ENCODE peak calls at places on chromosomes 6 and 20, in six cellular contexts. A is tibial nerve, J is upper lobe of left lung, V is Peyer's patch, H is OCI-LY7, I is fibroblast of lung. E is an unnamed sample.

GRCh38 chr20:10955166-10955565 is 281.4 kb upstream of the JAG1 start:
- DNase-seq in V (no peak), J (no peak), I (peak; percentile 26), H (no peak), A (no peak), E (no peak)

GRCh38 chr20:58017237-58017969 is 211.1 kb downstream of the ANKRD60 start:
- DNase-seq in J (peak; percentile 51), V (peak; percentile 69), A (no peak), H (no peak), I (peak; percentile 89), E (no peak)

GRCh38 chr20:14790771-14791517 is 453.5 kb upstream of the FLRT3 start:
- DNase-seq in I (peak; percentile 49), H (no peak), A (no peak), J (no peak), V (no peak), E (no peak)

GRCh38 chr6:56278186-56278585 is 30.8 kb upstream of the COL21A1 start:
- DNase-seq in A (no peak), J (no peak), I (no peak), V (no peak), H (no peak), E (no peak)

GRCh38 chr6:100833972-100834574 is 47.1 kb downstream of the ASCC3 start:
- DNase-seq in H (no peak), V (no peak), I (no peak), A (no peak), J (no peak), E (no peak)

GRCh38 chr6:42637681-42638080 is 73.9 kb downstream of the UBR2 start:
- DNase-seq in I (no peak), H (no peak), J (no peak), A (no peak), V (no peak), E (no peak)

GRCh38 chr20:45899041-45899835 is 8.1 kb downstream of the CTSA start:
- DNase-seq in V (no peak), J (no peak), H (no peak), I (no peak), A (no peak), E (no peak)

GRCh38 chr20:32585011-32585518 is at the start of gene NOL4L:
- DNase-seq in A (no peak), I (peak; percentile 32), H (peak; percentile 43), V (peak; percentile 54), J (peak; percentile 89), E (no peak)

GRCh38 chr6:38482466-38482865 is 157.3 kb downstream of the BTBD9 start:
- DNase-seq in A (no peak), I (peak; percentile 68), H (no peak), J (no peak), V (no peak), E (no peak)

GRCh38 chr6:41197234-41197633 is 3.7 kb downstream of the TREML2 start:
- DNase-seq in H (no peak), A (no peak), I (no peak), V (no peak), J (no peak), E (no peak)

GRCh38 chr6:145891565-145891964 is 72.6 kb downstream of the SHPRH start:
- DNase-seq in J (no peak), V (no peak), A (no peak), I (peak; percentile 32), H (no peak), E (no peak)

GRCh38 chr6:41965429-41966213 is 24.0 kb upstream of the CCND3 start:
- DNase-seq in V (peak; percentile 13), I (peak; percentile 35), A (no peak), H (no peak), J (no peak), E (no peak)

GRCh38 chr20:53652090-53652858 is 58.6 kb upstream of the ZNF217 start:
- DNase-seq in J (no peak), A (no peak), H (peak; percentile 77), I (no peak), V (no peak), E (no peak)

GRCh38 chr20:15919118-15919517 is 654.1 kb downstream of the KIF16B start:
- DNase-seq in A (no peak), I (no peak), V (no peak), H (no peak), J (no peak), E (no peak)

GRCh38 chr6:139395891-139396299 is 21.4 kb upstream of the CITED2 start:
- DNase-seq in A (no peak), J (no peak), I (no peak), H (no peak), V (no peak), E (no peak)

GRCh38 chr6:163711615-163712568 is 297.4 kb downstream of the QKI start:
- DNase-seq in V (peak; percentile 83), I (no peak), J (peak; percentile 51), H (peak; percentile 84), A (peak; percentile 90), E (no peak)

GRCh38 chr6:30888472-30889137 is 4.3 kb downstream of the DDR1 start:
- DNase-seq in I (peak; percentile 61), J (no peak), A (no peak), V (peak; percentile 42), H (no peak), E (no peak)
- H3K27ac ChIP-seq in I (no peak overlapping the region), J (no peak overlapping the region), A (peak overlapping the region; percentile 60), V (no peak overlapping the region), H (no peak overlapping the region), E (no peak overlapping the region)

GRCh38 chr6:104640141-104640700 is 219.5 kb downstream of the HACE1 start:
- DNase-seq in I (no peak), V (no peak), A (no peak), J (no peak), H (peak; percentile 93), E (no peak)
- H3K27ac ChIP-seq in I (no peak overlapping the region), V (no peak overlapping the region), A (peak overlapping the region; percentile 80), J (peak overlapping the region; percentile 63), H (peak overlapping the region; percentile 99), E (no peak overlapping the region)

GRCh38 chr20:49426395-49426794 is 56.1 kb downstream of the KCNB1 start:
- DNase-seq in J (no peak), V (no peak), I (no peak), A (no peak), H (no peak), E (no peak)

GRCh38 chr20:49424536-49424935 is 57.9 kb downstream of the KCNB1 start:
- DNase-seq in A (no peak), I (peak; percentile 8), V (no peak), H (no peak), J (peak; percentile 29), E (no peak)

GRCh38 chr20:49430320-49430719 is 52.1 kb downstream of the KCNB1 start:
- DNase-seq in I (no peak), V (no peak), A (no peak), H (no peak), J (no peak), E (no peak)

GRCh38 chr20:49427751-49428518 is 54.5 kb downstream of the KCNB1 start:
- DNase-seq in I (no peak), A (peak; percentile 49), H (no peak), V (no peak), J (no peak), E (no peak)

DNA sequence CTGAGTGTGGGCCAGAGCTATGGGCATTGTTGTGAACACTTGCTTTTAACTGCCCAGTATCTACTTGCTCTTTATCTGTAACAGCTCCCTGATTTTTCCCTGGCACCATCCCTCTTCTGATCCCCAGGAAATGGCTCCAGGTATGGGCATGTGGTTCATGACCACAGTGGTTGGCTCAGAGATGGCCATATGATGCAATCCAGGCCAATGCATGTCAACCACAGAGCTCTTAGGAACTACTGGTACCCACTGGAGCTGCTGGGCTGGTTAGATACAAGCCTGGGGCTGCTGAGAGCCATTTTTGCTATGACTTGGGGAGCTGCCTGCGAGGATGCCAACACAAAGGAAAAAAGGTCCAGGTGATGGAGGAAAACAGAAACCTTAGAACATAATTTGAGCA is 55.6 kb downstream of the KCNB1 start:
- DNase-seq in J (no peak), H (no peak), I (no peak), V (no peak), A (no peak), E (no peak)
- H3K27ac ChIP-seq in J (no peak overlapping the region), H (no peak overlapping the region), I (no peak overlapping the region), V (peak overlapping the region; percentile 42), A (peak overlapping the region; percentile 42), E (no peak overlapping the region)

GRCh38 chr20:44598413-44599290 is 16.3 kb downstream of the PKIG start:
- DNase-seq in I (no peak), J (no peak), A (no peak), H (peak; percentile 40), V (peak; percentile 50), E (no peak)
- H3K27ac ChIP-seq in I (peak overlapping the region; percentile 15), J (peak overlapping the region; percentile 77), A (peak overlapping the region; percentile 46), H (peak overlapping the region; percentile 31), V (peak overlapping the region; percentile 88), E (no peak overlapping the region)

DNA sequence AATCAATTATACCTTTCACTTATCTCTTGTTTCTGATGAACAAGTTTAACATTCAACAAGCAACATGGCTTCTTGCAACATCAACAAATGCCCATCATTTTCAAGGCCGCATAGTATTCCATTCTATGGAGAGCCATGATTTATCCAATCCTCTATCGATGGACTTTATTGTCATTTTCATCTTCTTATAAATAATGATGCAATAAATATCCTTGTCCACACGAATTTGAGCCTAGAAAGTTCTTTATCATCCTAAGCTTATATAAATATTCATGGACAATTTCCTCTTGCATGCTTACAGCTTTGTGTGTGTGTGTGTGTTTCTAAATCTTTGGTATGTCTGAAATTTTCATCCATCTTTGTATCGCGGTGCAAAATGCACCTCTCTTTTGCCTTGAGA is 29.1 kb downstream of the TOX2 start:
- DNase-seq in V (no peak), H (no peak), A (no peak), I (no peak), J (no peak), E (no peak)
- H3K27ac ChIP-seq in V (no peak overlapping the region), H (no peak overlapping the region), A (no peak overlapping the region), I (no peak overlapping the region), J (peak overlapping the region; percentile 47), E (no peak overlapping the region)

E was measured in AG04450.